ENCODE peak calls at places on chromosomes 3 and 15, in four cellular contexts. G is fibroblast of lung; X is CD4-positive, alpha-beta T cell; V is osteoblast. J is an unnamed sample. For H3K27me3, the result is how much of the 10 kb centered on the place peaks cover.

GRCh38 chr3:10950476-10951294 is 41.9 kb upstream of the SLC6A1 start:
- DNase-seq in V (peak), G (peak), X (no peak), J (peak)

GRCh38 chr15:66730168-66731014 is 28.4 kb downstream of the SMAD6 start:
- DNase-seq in X (no peak), V (no peak), G (no peak), J (no peak)

GRCh38 chr3:156750191-156750873 is 75.8 kb upstream of the LEKR1 start:
- DNase-seq in G (peak), V (peak), X (no peak), J (no peak)

GRCh38 chr3:140187648-140188221 is 252.8 kb downstream of the CLSTN2 start:
- DNase-seq in V (no peak), G (no peak), X (no peak), J (no peak)

GRCh38 chr3:98002717-98003116 is 30.5 kb upstream of the RIOX2 start:
- DNase-seq in V (no peak), G (no peak), X (no peak), J (no peak)

GRCh38 chr3:9175421-9175820 is 74.0 kb downstream of the SRGAP3 start:
- DNase-seq in G (no peak), X (no peak), V (peak), J (no peak)

GRCh38 chr15:40157748-40158447 is 3.0 kb upstream of the BUB1B start:
- DNase-seq in V (no peak), X (no peak), G (no peak), J (no peak)

GRCh38 chr3:184508938-184509337 is 52.6 kb upstream of the EPHB3 start:
- DNase-seq in G (no peak), V (no peak), X (no peak), J (no peak)

GRCh38 chr3:166696104-166696503 is 684.0 kb downstream of the ZBBX start:
- DNase-seq in X (no peak), V (no peak), G (no peak), J (no peak)

GRCh38 chr3:73498764-73499622 is 125.7 kb downstream of the PDZRN3 start:
- DNase-seq in V (no peak), G (no peak), X (no peak), J (no peak)

GRCh38 chr3:1469687-1470086 is 376.9 kb downstream of the CNTN6 start:
- DNase-seq in X (no peak), G (no peak), V (no peak), J (no peak)

GRCh38 chr3:131091768-131092167 is 65.1 kb downstream of the NEK11 start:
- DNase-seq in V (no peak), X (no peak), G (peak), J (no peak)

GRCh38 chr3:189780556-189781270 is 149.5 kb downstream of the TP63 start:
- DNase-seq in G (no peak), V (no peak), X (no peak), J (no peak)

GRCh38 chr3:66938338-66938963 is 59.7 kb upstream of the KBTBD8 start:
- DNase-seq in V (no peak), X (peak), G (peak), J (peak)

GRCh38 chr3:195147649-195148121 is 123.3 kb downstream of the XXYLT1 start:
- DNase-seq in G (peak), V (peak), X (no peak), J (no peak)

GRCh38 chr15:41949400-41950126 is 22.8 kb downstream of the EHD4 start:
- DNase-seq in G (no peak), V (no peak), X (no peak), J (no peak)

GRCh38 chr15:41950505-41950904 is 21.9 kb downstream of the EHD4 start:
- DNase-seq in G (peak), X (no peak), V (no peak), J (no peak)

GRCh38 chr15:41951571-41951970 is 20.8 kb downstream of the EHD4 start:
- DNase-seq in X (no peak), V (no peak), G (no peak), J (no peak)

GRCh38 chr15:41948499-41948898 is 23.9 kb downstream of the EHD4 start:
- DNase-seq in X (no peak), G (no peak), V (no peak), J (no peak)

DNA sequence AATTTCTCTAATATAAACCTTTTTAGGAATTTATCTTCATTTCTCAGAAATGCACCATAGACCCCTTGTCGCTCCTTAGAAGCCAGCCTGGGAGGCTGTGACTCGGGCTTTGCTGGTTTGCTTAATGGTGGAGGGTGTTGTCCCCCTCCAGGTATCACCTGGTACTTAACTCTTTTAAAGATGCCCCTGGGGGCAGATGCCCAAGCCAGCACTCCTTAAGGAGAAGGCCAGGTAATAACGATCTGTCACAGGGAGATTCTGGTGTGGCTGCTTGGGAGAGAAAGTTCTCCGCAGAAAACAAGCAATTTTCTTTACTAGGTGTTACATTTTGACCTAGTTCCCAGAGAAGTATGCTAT is 22.3 kb downstream of the EHD4 start:
- DNase-seq in G (no peak), V (no peak), X (no peak), J (no peak)
- H3K27ac ChIP-seq in G (peak), V (peak), X (no peak), J (no peak)

DNA sequence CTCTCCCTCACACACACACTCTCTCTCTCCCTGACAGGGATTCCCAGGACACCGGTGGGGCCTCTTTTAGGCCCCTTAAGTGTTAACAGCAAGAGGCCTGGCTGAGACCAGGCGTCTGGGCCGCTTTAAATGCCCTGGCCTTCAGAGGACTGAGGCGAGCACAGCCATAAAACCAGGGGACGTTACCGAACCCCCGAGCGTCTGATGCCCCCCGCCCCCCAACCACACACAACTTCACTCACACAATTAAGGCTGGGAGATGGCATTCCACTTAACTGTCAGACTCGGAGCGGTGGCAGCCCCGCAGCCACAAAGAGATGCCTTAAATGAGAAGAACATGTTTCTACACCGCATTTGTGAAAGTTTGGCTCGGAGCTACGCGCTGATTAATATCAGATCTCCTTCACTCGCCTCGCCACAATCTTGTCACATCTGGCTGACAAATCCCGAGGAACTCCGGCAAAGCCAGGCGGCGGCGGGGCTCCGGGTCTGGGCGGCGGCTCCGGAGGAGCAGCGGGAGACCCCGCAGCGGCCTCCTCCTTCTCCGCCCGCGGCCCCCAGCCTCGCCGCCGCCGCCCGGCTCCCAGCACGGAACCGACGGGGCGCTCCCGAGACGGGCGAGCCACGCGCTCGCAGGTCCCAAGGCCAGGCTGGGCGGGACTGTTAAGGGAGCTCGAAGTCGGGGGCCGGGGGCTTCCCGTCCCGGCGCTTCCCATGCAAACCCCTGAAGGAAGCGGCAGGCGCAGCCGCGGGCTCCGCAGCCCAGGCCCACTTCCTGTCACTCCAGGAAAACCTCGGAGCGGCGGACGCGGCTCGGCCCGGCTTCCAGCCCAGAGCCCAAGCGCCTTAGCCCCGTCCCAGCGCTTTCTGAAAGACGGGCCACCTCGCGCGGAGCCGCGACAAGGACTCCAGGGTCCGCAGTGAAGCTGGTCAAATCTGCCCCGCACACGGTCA is 1.3 kb downstream of the BNC1 start:
- DNase-seq in V (peak), G (peak), X (no peak), J (no peak)
- H3K27me3 ChIP-seq in V (under half), G (under half), X (half or more), J (under half)

GRCh38 chr3:27535809-27536392 is 51.7 kb upstream of the SLC4A7 start:
- DNase-seq in X (no peak), G (no peak), V (peak), J (no peak)
- H3K27ac ChIP-seq in X (no peak), G (peak), V (peak), J (no peak)

GRCh38 chr3:69691860-69692259 is 47.4 kb upstream of the MITF start:
- DNase-seq in G (peak), X (no peak), V (no peak), J (no peak)

GRCh38 chr3:69683076-69683806 is 56.0 kb upstream of the MITF start:
- DNase-seq in V (no peak), G (no peak), X (no peak), J (no peak)

GRCh38 chr3:69684309-69684981 is 54.8 kb upstream of the MITF start:
- DNase-seq in V (no peak), X (no peak), G (no peak), J (no peak)

GRCh38 chr3:69688400-69688799 is 50.9 kb upstream of the MITF start:
- DNase-seq in V (no peak), X (no peak), G (no peak), J (no peak)
- H3K27me3 ChIP-seq in V (under half), X (under half), G (under half), J (under half)

GRCh38 chr3:115999598-115999997 is 376.3 kb downstream of the GAP43 start:
- DNase-seq in V (no peak), G (peak), X (no peak), J (no peak)
- H3K27ac ChIP-seq in V (peak), G (peak), X (no peak), J (no peak)

GRCh38 chr15:38611228-38611627 is 46.6 kb upstream of the RASGRP1 start:
- DNase-seq in V (no peak), X (no peak), G (no peak), J (no peak)

GRCh38 chr15:38614621-38615020 is 50.0 kb upstream of the RASGRP1 start:
- DNase-seq in V (no peak), X (no peak), G (no peak), J (no peak)

GRCh38 chr15:38612159-38612863 is 47.7 kb upstream of the RASGRP1 start:
- DNase-seq in V (no peak), X (no peak), G (no peak), J (no peak)

GRCh38 chr15:38610748-38611147 is 46.1 kb upstream of the RASGRP1 start:
- DNase-seq in X (no peak), V (no peak), G (no peak), J (no peak)

GRCh38 chr15:38613085-38613484 is 48.5 kb upstream of the RASGRP1 start:
- DNase-seq in V (no peak), X (no peak), G (no peak), J (no peak)
- H3K27me3 ChIP-seq in V (under half), X (under half), G (under half), J (half or more)

DNA sequence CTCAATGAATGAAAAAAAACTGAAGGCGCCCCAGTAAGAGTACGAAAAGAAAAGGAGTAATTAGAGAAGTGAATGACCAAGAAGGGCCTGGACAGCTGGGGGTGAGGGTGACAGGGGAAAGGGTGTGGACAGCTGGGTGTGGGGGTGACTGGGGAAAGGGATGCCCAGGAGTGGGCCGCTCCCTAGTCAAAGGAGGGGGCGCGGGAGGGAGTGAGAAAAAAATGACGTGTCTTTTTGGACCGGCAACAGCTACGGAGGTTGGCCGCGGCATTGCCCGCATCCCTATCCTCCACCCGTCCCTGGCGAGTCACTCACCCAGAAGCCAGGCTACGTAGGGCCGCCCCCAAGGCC is 260 bp upstream of the ZCWPW2 start:
- DNase-seq in V (no peak), G (no peak), X (no peak), J (no peak)
- H3K27ac ChIP-seq in V (peak), G (peak), X (peak), J (peak)

GRCh38 chr15:68488966-68489365 is 57.0 kb upstream of the ITGA11 start:
- DNase-seq in V (peak), X (no peak), G (no peak), J (no peak)
- H3K27me3 ChIP-seq in V (under half), X (under half), G (under half), J (under half)